ENCODE peak calls at places on chromosome 14, in nine cellular contexts. J, E, W, O, T, R, I, G and A are unnamed samples.

GRCh38 chr14:61444215-61444768 is 122.9 kb downstream of the PRKCH start:
- DNase-seq in J (no peak), E (no peak), W (no peak), O (peak), T (no peak), R (no peak), I (no peak), G (peak), A (no peak)

GRCh38 chr14:65074449-65075155 is 27.7 kb downstream of the MAX start:
- DNase-seq in J (no peak), E (no peak), W (no peak), O (no peak), T (no peak), R (no peak), I (no peak), G (no peak), A (no peak)

GRCh38 chr14:103749452-103749851 is 33.8 kb downstream of the ZFYVE21 start:
- DNase-seq in J (no peak), E (no peak), W (no peak), O (no peak), T (no peak), R (no peak), I (no peak), G (no peak), A (no peak)

GRCh38 chr14:28196878-28197277 is 569.7 kb upstream of the FOXG1 start:
- DNase-seq in J (no peak), E (no peak), W (no peak), O (no peak), T (no peak), R (no peak), I (no peak), G (no peak), A (no peak)

GRCh38 chr14:100910888-100911664 is 7.6 kb upstream of the RTL1 start:
- DNase-seq in J (no peak), E (no peak), W (no peak), O (no peak), T (no peak), R (no peak), I (no peak), G (no peak), A (no peak)

GRCh38 chr14:51732494-51733080 is 80.9 kb downstream of the FRMD6 start:
- DNase-seq in J (no peak), E (no peak), W (no peak), O (no peak), T (no peak), R (no peak), I (no peak), G (no peak), A (no peak)

GRCh38 chr14:70622111-70622712 is 19.5 kb upstream of the TTC9 start:
- DNase-seq in J (peak), E (peak), W (no peak), O (peak), T (peak), R (peak), I (no peak), G (peak), A (peak)

GRCh38 chr14:79426103-79426755 is 785.1 kb downstream of the DIO2 start:
- DNase-seq in J (no peak), E (no peak), W (no peak), O (no peak), T (no peak), R (no peak), I (no peak), G (no peak), A (no peak)

GRCh38 chr14:68791078-68791983 is 1.5 kb downstream of the ZFP36L1 start:
- DNase-seq in J (peak), E (no peak), W (no peak), O (no peak), T (no peak), R (no peak), I (no peak), G (no peak), A (no peak)

GRCh38 chr14:79514700-79515099 is 696.6 kb downstream of the DIO2 start:
- DNase-seq in J (peak), E (no peak), W (no peak), O (no peak), T (no peak), R (no peak), I (no peak), G (no peak), A (no peak)

GRCh38 chr14:103628221-103628683 is 759 bp upstream of the KLC1 start:
- DNase-seq in J (peak), E (peak), W (peak), O (no peak), T (peak), R (peak), I (peak), G (peak), A (peak)

GRCh38 chr14:88225721-88226120 is 97.3 kb downstream of the KCNK10 start:
- DNase-seq in J (peak), E (no peak), W (no peak), O (no peak), T (no peak), R (no peak), I (no peak), G (no peak), A (no peak)

GRCh38 chr14:69632752-69633151 is 21.4 kb downstream of the SUSD6 start:
- DNase-seq in J (no peak), E (no peak), W (no peak), O (no peak), T (no peak), R (no peak), I (no peak), G (no peak), A (no peak)

GRCh38 chr14:99028041-99028440 is 244.0 kb downstream of the BCL11B start:
- DNase-seq in J (no peak), E (no peak), W (no peak), O (no peak), T (no peak), R (no peak), I (no peak), G (no peak), A (no peak)

GRCh38 chr14:64117671-64118402 is 176.3 kb downstream of the ESR2 start:
- DNase-seq in J (no peak), E (no peak), W (peak), O (no peak), T (no peak), R (no peak), I (peak), G (no peak), A (peak)

GRCh38 chr14:59333668-59334067 is 131.5 kb downstream of the GPR135 start:
- DNase-seq in J (no peak), E (no peak), W (peak), O (no peak), T (no peak), R (no peak), I (no peak), G (no peak), A (peak)

DNA sequence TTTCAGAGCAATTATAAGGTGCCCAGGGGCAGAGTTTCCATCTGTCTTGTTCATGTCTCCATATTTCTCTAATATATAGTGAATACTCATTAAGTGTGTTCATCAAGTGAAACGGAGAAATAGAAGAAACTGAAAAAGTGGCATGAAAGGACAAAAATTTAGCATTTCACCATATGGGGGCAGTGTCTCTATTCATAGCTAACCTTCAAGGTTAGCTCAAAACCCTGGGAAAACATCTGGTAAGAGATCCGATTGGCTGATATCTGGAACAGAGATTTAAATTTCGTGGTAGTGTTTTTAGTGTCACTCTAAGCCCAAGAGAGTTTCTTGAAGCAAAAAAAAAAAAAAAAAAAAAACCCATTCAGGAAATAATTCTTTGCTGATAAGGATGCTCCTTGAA is 367.5 kb downstream of the DAD1 start:
- DNase-seq in J (peak), E (no peak), W (no peak), O (no peak), T (no peak), R (no peak), I (no peak), G (no peak), A (no peak)
- TF ChIP-seq CTCF in J (peak), E (peak), W (no peak), O (no peak), T (peak), R (peak), I (no peak), G (peak), A (peak)

DNA sequence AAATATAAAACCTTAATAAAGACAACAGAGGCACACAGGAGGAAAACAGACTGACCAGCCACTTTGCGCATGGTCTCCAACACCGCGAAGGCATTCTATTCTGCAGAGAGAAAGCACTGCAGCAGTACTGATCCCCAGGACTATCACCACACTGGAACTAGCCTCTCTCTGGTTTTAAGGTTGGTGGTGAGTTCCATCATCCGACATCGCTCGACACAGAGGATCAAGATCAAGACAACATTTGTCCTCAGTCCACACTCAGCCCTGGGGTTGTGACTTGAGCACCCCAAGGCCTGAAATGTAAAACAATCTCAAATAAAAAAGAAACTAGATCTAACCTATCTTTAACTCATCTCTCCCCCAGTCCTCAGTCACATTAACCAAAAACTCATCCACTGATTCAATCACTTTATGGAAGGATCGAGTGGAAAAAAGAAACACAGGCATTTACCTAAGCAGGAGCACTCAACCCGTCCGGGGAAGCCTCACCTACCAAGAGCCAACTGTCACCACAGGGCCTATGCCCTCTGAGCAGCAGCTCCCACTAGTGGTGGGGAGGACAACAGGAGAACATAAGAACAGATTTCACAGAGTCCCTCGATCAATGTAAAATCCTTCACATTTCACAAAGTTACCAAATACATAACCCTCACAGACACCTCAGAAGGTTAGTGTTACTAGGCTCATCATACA is 17.7 kb downstream of the STXBP6 start:
- DNase-seq in J (peak), E (no peak), W (no peak), O (no peak), T (no peak), R (no peak), I (no peak), G (no peak), A (no peak)
- TF ChIP-seq CTCF in J (peak), E (no peak), W (no peak), O (no peak), T (peak), R (peak), I (no peak), G (no peak), A (peak)

DNA sequence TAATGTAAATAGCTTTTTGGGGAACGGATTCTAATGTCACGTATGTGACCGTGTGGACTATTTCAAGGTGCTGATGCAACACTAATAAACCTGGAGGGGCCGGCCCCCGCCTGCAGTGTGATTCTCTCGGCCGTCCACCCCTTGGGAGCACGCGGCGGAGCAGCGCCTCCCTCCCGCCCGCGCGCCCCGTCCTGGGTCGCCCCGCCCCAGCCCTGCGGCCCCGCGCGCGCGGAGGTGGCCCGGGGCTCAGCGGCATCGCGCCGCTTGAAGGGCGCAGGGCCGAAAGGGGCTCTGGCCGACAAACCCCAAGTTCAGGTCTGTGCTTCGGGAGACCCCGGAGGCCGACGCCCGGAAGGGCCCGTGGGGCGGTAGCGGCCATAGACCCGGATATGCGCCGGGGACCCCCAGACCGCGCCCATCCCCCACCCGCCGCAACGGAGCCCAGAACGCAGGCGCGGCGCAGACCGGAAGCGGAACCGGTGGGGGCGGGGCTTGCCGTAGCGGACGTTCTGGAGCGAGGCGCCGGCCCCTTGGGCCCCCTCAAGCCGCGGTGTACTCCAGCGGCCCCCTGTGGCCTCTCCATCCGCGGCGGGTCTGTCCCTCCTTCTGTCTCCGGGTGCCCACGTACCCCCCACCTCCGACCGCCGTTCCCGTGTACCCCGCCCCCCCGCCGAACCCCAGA is at the start of gene TEX22:
- DNase-seq in J (peak), E (peak), W (peak), O (peak), T (peak), R (peak), I (peak), G (peak), A (peak)
- TF ChIP-seq CTCF in J (no peak), E (no peak), W (peak), O (no peak), T (no peak), R (peak), I (peak), G (peak), A (no peak)

DNA sequence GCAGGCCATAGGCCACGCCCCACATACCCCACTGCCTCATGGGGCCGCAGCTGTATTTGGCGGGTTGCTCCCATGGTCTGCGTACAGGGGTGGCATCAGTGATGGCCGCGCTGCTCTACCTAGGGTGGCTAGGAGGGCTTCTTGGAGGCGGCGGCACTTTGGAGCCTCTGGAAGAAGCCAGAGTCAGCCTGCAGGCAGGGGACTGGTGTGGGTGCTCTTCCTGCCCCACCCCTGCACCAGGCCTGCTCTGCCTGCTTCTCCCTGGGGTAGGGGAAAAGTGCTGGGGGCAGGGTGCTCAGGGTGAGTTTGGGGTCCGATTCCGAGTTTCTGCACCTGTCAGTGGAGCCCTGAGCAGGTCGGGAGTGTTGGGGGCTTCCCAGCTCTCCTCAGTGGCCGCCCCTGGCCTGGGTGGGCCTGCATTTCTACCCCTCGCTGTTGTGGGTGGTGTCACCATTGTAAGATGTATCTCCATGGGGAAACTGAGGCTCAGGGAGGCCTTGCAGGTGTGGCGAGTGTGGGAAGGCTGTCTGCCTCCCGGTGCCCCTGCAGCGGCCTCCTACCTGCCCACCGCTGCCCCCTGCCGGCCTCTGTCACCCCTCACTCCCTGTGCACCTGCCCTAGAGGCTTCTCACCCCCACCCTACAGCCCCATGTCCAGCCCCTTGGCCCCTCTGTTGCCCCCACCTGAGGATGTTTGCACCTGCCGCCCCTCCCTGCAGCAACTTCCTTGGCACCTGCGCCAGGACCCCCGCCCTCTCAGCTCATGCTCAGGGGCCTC is 5.5 kb downstream of the CEP170B start:
- DNase-seq in J (peak), E (peak), W (no peak), O (peak), T (no peak), R (peak), I (peak), G (no peak), A (peak)
- TF ChIP-seq CTCF in J (peak), E (peak), W (peak), O (no peak), T (peak), R (peak), I (peak), G (peak), A (peak)

GRCh38 chr14:95524706-95525512 is 8.5 kb upstream of the SYNE3 start:
- DNase-seq in J (no peak), E (no peak), W (no peak), O (no peak), T (no peak), R (no peak), I (no peak), G (no peak), A (peak)

GRCh38 chr14:95522556-95522955 is 6.1 kb upstream of the SYNE3 start:
- DNase-seq in J (no peak), E (no peak), W (no peak), O (no peak), T (no peak), R (no peak), I (no peak), G (no peak), A (no peak)

GRCh38 chr14:95523051-95523817 is 6.8 kb upstream of the SYNE3 start:
- DNase-seq in J (no peak), E (no peak), W (no peak), O (no peak), T (no peak), R (no peak), I (no peak), G (no peak), A (no peak)

GRCh38 chr14:95522116-95522515 is 5.7 kb upstream of the SYNE3 start:
- DNase-seq in J (no peak), E (no peak), W (no peak), O (no peak), T (no peak), R (no peak), I (no peak), G (no peak), A (peak)

DNA sequence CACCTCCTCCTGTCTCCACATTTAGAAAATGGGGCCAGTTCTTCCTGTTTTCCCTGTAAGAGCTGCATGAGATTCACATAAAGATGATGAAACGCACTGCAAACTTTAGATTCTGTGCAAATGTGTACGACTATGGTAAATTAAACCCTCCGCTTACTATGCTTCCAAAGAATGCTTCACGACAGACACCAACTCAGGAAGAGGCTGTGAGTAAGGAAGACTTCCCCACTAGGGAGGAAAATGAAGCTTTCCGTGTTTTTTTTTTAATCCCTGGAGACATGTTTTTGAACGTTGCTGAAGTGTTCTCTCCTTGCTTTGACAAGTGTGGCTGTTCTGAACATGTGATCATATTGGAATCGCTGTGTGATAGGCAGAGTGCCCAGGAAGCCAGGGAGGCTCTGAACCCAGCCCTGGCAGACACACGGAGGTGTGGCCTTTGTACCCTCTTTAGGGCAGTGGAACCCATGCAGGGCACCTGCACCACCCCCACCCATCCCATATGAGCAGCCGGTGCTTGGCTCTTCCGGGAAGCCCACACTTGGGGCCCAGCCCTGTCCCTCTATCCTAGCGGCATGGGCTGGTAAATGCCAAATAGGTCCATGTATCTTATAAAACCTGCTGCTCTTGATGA is 7.5 kb upstream of the SYNE3 start:
- DNase-seq in J (peak), E (no peak), W (no peak), O (no peak), T (no peak), R (no peak), I (no peak), G (no peak), A (peak)
- TF ChIP-seq CTCF in J (peak), E (no peak), W (no peak), O (no peak), T (no peak), R (no peak), I (no peak), G (no peak), A (peak)

GRCh38 chr14:93970967-93971634 is 5.3 kb downstream of the ASB2 start:
- DNase-seq in J (no peak), E (no peak), W (no peak), O (peak), T (no peak), R (no peak), I (no peak), G (peak), A (no peak)

GRCh38 chr14:93972618-93973205 is 3.7 kb downstream of the ASB2 start:
- DNase-seq in J (no peak), E (no peak), W (no peak), O (no peak), T (no peak), R (no peak), I (no peak), G (no peak), A (no peak)

GRCh38 chr14:93971635-93972027 is 4.7 kb downstream of the ASB2 start:
- DNase-seq in J (no peak), E (no peak), W (no peak), O (no peak), T (no peak), R (no peak), I (no peak), G (no peak), A (no peak)

GRCh38 chr14:93969082-93969828 is 7.1 kb downstream of the ASB2 start:
- DNase-seq in J (no peak), E (no peak), W (no peak), O (no peak), T (no peak), R (no peak), I (peak), G (no peak), A (no peak)

DNA sequence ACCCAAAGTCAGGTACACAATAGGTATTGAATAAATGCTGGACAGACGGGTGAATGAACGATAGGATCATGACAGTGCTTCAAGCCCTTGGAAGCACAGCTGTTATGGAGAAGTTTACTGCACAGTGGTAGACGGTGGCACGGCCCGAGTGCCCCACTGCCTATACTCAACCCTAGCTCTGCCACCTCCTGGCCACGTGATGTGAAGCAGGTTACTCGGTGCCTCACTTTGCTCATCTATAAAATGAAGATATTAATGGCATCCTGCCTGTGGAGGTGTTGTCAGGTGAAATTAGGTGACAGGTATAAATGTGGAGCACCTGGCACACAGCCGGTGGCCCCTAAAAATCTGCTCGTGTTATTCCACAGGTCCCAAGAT is 5.8 kb downstream of the ASB2 start:
- DNase-seq in J (peak), E (no peak), W (no peak), O (peak), T (no peak), R (no peak), I (no peak), G (no peak), A (no peak)
- TF ChIP-seq CTCF in J (peak), E (no peak), W (peak), O (peak), T (peak), R (peak), I (peak), G (peak), A (peak)